ENCODE peak calls at places on chromosomes 5 and 9, in eight cellular contexts. One of them, this sample, is unnamed.

GRCh38 chr9:95349109-95350038 is 31.9 kb upstream of the FANCC start:
- DNase-seq in glutamatergic neuron: peak
- DNase-seq in WERI-Rb-1: no peak
- DNase-seq in WTC11: peak
- DNase-seq in IMR-90: no peak
- DNase-seq in cardiac fibroblast: no peak
- DNase-seq in AG10803: no peak
- DNase-seq in upper lobe of right lung: no peak
- DNase-seq in this sample: no peak

GRCh38 chr5:175163586-175164275 is 280.3 kb downstream of the DRD1 start:
- DNase-seq in IMR-90: no peak
- DNase-seq in WTC11: no peak
- DNase-seq in AG10803: no peak
- DNase-seq in glutamatergic neuron: no peak
- DNase-seq in WERI-Rb-1: no peak
- DNase-seq in cardiac fibroblast: no peak
- DNase-seq in upper lobe of right lung: no peak
- DNase-seq in this sample: no peak

GRCh38 chr5:144634138-144634537 is 463.5 kb downstream of the KCTD16 start:
- DNase-seq in glutamatergic neuron: no peak
- DNase-seq in cardiac fibroblast: no peak
- DNase-seq in upper lobe of right lung: no peak
- DNase-seq in WTC11: no peak
- DNase-seq in WERI-Rb-1: no peak
- DNase-seq in AG10803: no peak
- DNase-seq in IMR-90: no peak
- DNase-seq in this sample: no peak

GRCh38 chr9:34400275-34400674 is 23.6 kb upstream of the MYORG start:
- DNase-seq in IMR-90: no peak
- DNase-seq in glutamatergic neuron: no peak
- DNase-seq in AG10803: no peak
- DNase-seq in WERI-Rb-1: no peak
- DNase-seq in cardiac fibroblast: no peak
- DNase-seq in upper lobe of right lung: no peak
- DNase-seq in WTC11: peak
- DNase-seq in this sample: no peak

GRCh38 chr5:109407913-109408312 is 1.9 kb downstream of the PJA2 start:
- DNase-seq in cardiac fibroblast: no peak
- DNase-seq in upper lobe of right lung: no peak
- DNase-seq in WTC11: no peak
- DNase-seq in AG10803: no peak
- DNase-seq in WERI-Rb-1: no peak
- DNase-seq in IMR-90: no peak
- DNase-seq in glutamatergic neuron: no peak
- DNase-seq in this sample: no peak

GRCh38 chr5:117262607-117263131 is 688.0 kb upstream of the SEMA6A start:
- DNase-seq in WTC11: no peak
- DNase-seq in glutamatergic neuron: peak
- DNase-seq in WERI-Rb-1: no peak
- DNase-seq in cardiac fibroblast: no peak
- DNase-seq in upper lobe of right lung: no peak
- DNase-seq in AG10803: no peak
- DNase-seq in IMR-90: no peak
- DNase-seq in this sample: no peak

GRCh38 chr5:175471628-175472027 is 6.7 kb upstream of the SFXN1 start:
- DNase-seq in AG10803: no peak
- DNase-seq in cardiac fibroblast: no peak
- DNase-seq in glutamatergic neuron: no peak
- DNase-seq in upper lobe of right lung: no peak
- DNase-seq in IMR-90: no peak
- DNase-seq in WTC11: no peak
- DNase-seq in WERI-Rb-1: no peak
- DNase-seq in this sample: no peak

GRCh38 chr5:110031402-110032140 is 341.8 kb downstream of the MAN2A1 start:
- DNase-seq in glutamatergic neuron: no peak
- DNase-seq in AG10803: no peak
- DNase-seq in upper lobe of right lung: no peak
- DNase-seq in cardiac fibroblast: no peak
- DNase-seq in IMR-90: no peak
- DNase-seq in WTC11: no peak
- DNase-seq in WERI-Rb-1: no peak
- DNase-seq in this sample: no peak

GRCh38 chr9:16671591-16672137 is 198.8 kb downstream of the BNC2 start:
- DNase-seq in cardiac fibroblast: peak
- DNase-seq in WERI-Rb-1: no peak
- DNase-seq in AG10803: peak
- DNase-seq in WTC11: no peak
- DNase-seq in upper lobe of right lung: no peak
- DNase-seq in glutamatergic neuron: no peak
- DNase-seq in IMR-90: peak
- DNase-seq in this sample: no peak

GRCh38 chr9:91810286-91810905 is 139.6 kb downstream of the ROR2 start:
- DNase-seq in cardiac fibroblast: no peak
- DNase-seq in IMR-90: no peak
- DNase-seq in glutamatergic neuron: no peak
- DNase-seq in upper lobe of right lung: no peak
- DNase-seq in WERI-Rb-1: peak
- DNase-seq in AG10803: no peak
- DNase-seq in WTC11: no peak
- DNase-seq in this sample: no peak

GRCh38 chr5:42991477-42992034 is 48.6 kb downstream of the ANXA2R start:
- DNase-seq in AG10803: no peak
- DNase-seq in glutamatergic neuron: no peak
- DNase-seq in IMR-90: peak
- DNase-seq in cardiac fibroblast: no peak
- DNase-seq in upper lobe of right lung: no peak
- DNase-seq in WERI-Rb-1: no peak
- DNase-seq in WTC11: peak
- DNase-seq in this sample: no peak

GRCh38 chr5:39569857-39570256 is 145.1 kb upstream of the DAB2 start:
- DNase-seq in WERI-Rb-1: no peak
- DNase-seq in cardiac fibroblast: no peak
- DNase-seq in AG10803: no peak
- DNase-seq in IMR-90: no peak
- DNase-seq in upper lobe of right lung: no peak
- DNase-seq in glutamatergic neuron: no peak
- DNase-seq in WTC11: no peak
- DNase-seq in this sample: no peak

GRCh38 chr5:52989781-52990530 is 804 bp downstream of the ITGA2 start:
- DNase-seq in AG10803: peak
- DNase-seq in IMR-90: peak
- DNase-seq in cardiac fibroblast: peak
- DNase-seq in WTC11: peak
- DNase-seq in upper lobe of right lung: peak
- DNase-seq in WERI-Rb-1: peak
- DNase-seq in glutamatergic neuron: peak
- DNase-seq in this sample: no peak

GRCh38 chr5:141880961-141881801 is 3.0 kb upstream of the PCDH1 start:
- DNase-seq in WERI-Rb-1: no peak
- DNase-seq in AG10803: no peak
- DNase-seq in WTC11: no peak
- DNase-seq in upper lobe of right lung: no peak
- DNase-seq in IMR-90: no peak
- DNase-seq in glutamatergic neuron: no peak
- DNase-seq in cardiac fibroblast: no peak
- DNase-seq in this sample: no peak

GRCh38 chr9:95018099-95018927 is 291.8 kb downstream of the AOPEP start:
- DNase-seq in upper lobe of right lung: peak
- DNase-seq in glutamatergic neuron: no peak
- DNase-seq in WTC11: no peak
- DNase-seq in IMR-90: peak
- DNase-seq in WERI-Rb-1: no peak
- DNase-seq in cardiac fibroblast: peak
- DNase-seq in AG10803: peak
- DNase-seq in this sample: no peak

GRCh38 chr9:111805841-111806241 is 11.1 kb upstream of the SHOC1 start:
- DNase-seq in IMR-90: peak
- DNase-seq in upper lobe of right lung: no peak
- DNase-seq in AG10803: peak
- DNase-seq in WERI-Rb-1: no peak
- DNase-seq in cardiac fibroblast: peak
- DNase-seq in WTC11: no peak
- DNase-seq in glutamatergic neuron: no peak
- DNase-seq in this sample: no peak

GRCh38 chr5:14204785-14205321 is 61.7 kb downstream of the TRIO start:
- DNase-seq in IMR-90: peak
- DNase-seq in WERI-Rb-1: no peak
- DNase-seq in cardiac fibroblast: peak
- DNase-seq in glutamatergic neuron: no peak
- DNase-seq in WTC11: no peak
- DNase-seq in AG10803: peak
- DNase-seq in upper lobe of right lung: peak
- DNase-seq in this sample: no peak

GRCh38 chr9:89414670-89415069 is 83.2 kb downstream of the SEMA4D start:
- DNase-seq in AG10803: no peak
- DNase-seq in glutamatergic neuron: no peak
- DNase-seq in WERI-Rb-1: no peak
- DNase-seq in cardiac fibroblast: no peak
- DNase-seq in WTC11: no peak
- DNase-seq in IMR-90: no peak
- DNase-seq in upper lobe of right lung: no peak
- DNase-seq in this sample: no peak

GRCh38 chr9:99737649-99738048 is 84.0 kb upstream of the NR4A3 start:
- DNase-seq in WERI-Rb-1: no peak
- DNase-seq in AG10803: no peak
- DNase-seq in cardiac fibroblast: no peak
- DNase-seq in upper lobe of right lung: no peak
- DNase-seq in IMR-90: no peak
- DNase-seq in glutamatergic neuron: no peak
- DNase-seq in WTC11: no peak
- DNase-seq in this sample: no peak

GRCh38 chr9:99731950-99732349 is 89.7 kb upstream of the NR4A3 start:
- DNase-seq in WERI-Rb-1: no peak
- DNase-seq in IMR-90: no peak
- DNase-seq in glutamatergic neuron: no peak
- DNase-seq in upper lobe of right lung: no peak
- DNase-seq in AG10803: no peak
- DNase-seq in cardiac fibroblast: no peak
- DNase-seq in WTC11: no peak
- DNase-seq in this sample: no peak

GRCh38 chr9:99732715-99733114 is 89.0 kb upstream of the NR4A3 start:
- DNase-seq in upper lobe of right lung: no peak
- DNase-seq in cardiac fibroblast: peak
- DNase-seq in IMR-90: no peak
- DNase-seq in WTC11: no peak
- DNase-seq in WERI-Rb-1: no peak
- DNase-seq in AG10803: peak
- DNase-seq in glutamatergic neuron: no peak
- DNase-seq in this sample: no peak

DNA sequence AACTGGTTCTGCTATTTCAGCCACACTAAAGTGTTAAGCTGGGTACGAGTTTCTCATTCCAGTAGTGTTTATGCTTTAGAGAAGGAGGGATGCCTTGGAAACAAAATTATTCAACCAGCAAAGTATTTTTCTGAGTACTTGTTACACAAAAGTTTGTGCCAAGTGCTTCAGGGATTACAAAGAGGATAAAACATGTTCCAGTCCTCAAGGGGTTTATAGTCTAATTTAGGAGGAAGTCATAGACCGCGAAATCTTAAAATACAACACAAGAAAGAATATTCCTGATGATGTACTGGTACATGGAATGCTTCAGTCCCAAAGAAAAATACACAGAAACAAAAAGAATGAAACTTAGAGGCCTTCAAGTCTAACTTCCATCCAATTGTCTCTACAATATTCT is 85.4 kb upstream of the NR4A3 start:
- DNase-seq in WERI-Rb-1: no peak
- DNase-seq in cardiac fibroblast: no peak
- DNase-seq in upper lobe of right lung: no peak
- DNase-seq in IMR-90: peak
- DNase-seq in AG10803: peak
- DNase-seq in glutamatergic neuron: no peak
- DNase-seq in WTC11: no peak
- DNase-seq in this sample: no peak
- TF ChIP-seq CTCF in WERI-Rb-1: no peak
- TF ChIP-seq CTCF in cardiac fibroblast: no peak
- TF ChIP-seq CTCF in upper lobe of right lung: no peak
- TF ChIP-seq CTCF in IMR-90: no peak
- TF ChIP-seq CTCF in AG10803: no peak
- TF ChIP-seq CTCF in glutamatergic neuron: no peak
- TF ChIP-seq CTCF in WTC11: no peak
- TF ChIP-seq CTCF in this sample: no peak

GRCh38 chr9:120612218-120612617 is 32.3 kb upstream of the CDK5RAP2 start:
- DNase-seq in IMR-90: peak
- DNase-seq in glutamatergic neuron: no peak
- DNase-seq in AG10803: no peak
- DNase-seq in WERI-Rb-1: no peak
- DNase-seq in WTC11: no peak
- DNase-seq in upper lobe of right lung: no peak
- DNase-seq in cardiac fibroblast: peak
- DNase-seq in this sample: no peak
- TF ChIP-seq CTCF in IMR-90: peak
- TF ChIP-seq CTCF in glutamatergic neuron: no peak
- TF ChIP-seq CTCF in AG10803: peak
- TF ChIP-seq CTCF in WERI-Rb-1: peak
- TF ChIP-seq CTCF in WTC11: no peak
- TF ChIP-seq CTCF in upper lobe of right lung: no peak
- TF ChIP-seq CTCF in cardiac fibroblast: no peak
- TF ChIP-seq CTCF in this sample: no peak

GRCh38 chr9:105475302-105475701 is 27.5 kb downstream of the FSD1L start:
- DNase-seq in cardiac fibroblast: peak
- DNase-seq in AG10803: peak
- DNase-seq in upper lobe of right lung: no peak
- DNase-seq in WERI-Rb-1: no peak
- DNase-seq in glutamatergic neuron: no peak
- DNase-seq in WTC11: no peak
- DNase-seq in IMR-90: peak
- DNase-seq in this sample: no peak
- TF ChIP-seq CTCF in cardiac fibroblast: peak
- TF ChIP-seq CTCF in AG10803: peak
- TF ChIP-seq CTCF in upper lobe of right lung: peak
- TF ChIP-seq CTCF in WERI-Rb-1: peak
- TF ChIP-seq CTCF in glutamatergic neuron: peak
- TF ChIP-seq CTCF in WTC11: no peak
- TF ChIP-seq CTCF in IMR-90: peak
- TF ChIP-seq CTCF in this sample: no peak

DNA sequence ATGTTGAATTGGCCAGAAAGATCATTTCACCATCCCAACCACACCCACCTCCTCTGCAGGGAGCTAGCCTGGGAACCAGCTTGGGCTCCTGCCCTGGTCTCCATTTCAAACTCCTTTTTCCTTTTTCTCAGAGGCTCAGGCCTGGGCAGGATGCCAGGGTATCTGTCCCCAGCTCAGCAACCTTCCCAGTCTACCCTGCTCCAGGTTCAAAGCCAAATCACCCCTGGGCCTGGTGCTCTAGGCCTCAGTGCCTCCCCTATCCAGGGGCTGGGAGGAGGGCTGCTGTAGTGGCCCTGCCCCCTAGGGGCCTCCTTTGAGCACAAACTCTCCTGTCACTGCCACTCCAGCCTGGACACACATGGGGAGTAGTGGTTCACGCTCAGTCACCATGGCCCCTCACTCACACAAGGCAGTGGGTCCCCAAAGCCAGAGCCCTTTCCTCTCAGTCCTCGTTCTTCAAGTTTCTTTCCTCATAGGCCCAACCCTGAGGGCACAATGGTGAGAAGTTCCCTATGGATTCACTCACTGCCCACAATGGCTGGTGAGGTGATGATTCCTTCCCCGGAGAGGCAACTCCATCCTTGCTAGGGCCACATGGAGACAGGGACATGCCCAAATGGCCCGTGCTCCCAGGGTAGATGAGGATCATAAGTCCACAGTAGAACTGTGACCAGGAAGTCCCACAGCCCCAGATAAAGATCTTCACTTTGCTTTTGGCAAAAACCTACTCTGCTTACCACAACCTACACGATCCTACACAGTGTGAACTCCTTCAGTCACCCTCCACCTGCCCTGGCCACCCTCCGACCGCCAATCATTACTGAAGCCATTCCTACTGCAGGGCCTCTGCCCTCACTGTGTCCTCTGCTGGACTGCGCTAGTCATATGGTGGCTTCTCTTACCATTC is 1.6 kb upstream of the ST6GALNAC4 start:
- DNase-seq in AG10803: peak
- DNase-seq in WTC11: peak
- DNase-seq in IMR-90: no peak
- DNase-seq in glutamatergic neuron: no peak
- DNase-seq in upper lobe of right lung: no peak
- DNase-seq in cardiac fibroblast: peak
- DNase-seq in WERI-Rb-1: peak
- DNase-seq in this sample: no peak
- TF ChIP-seq CTCF in AG10803: peak
- TF ChIP-seq CTCF in WTC11: no peak
- TF ChIP-seq CTCF in IMR-90: peak
- TF ChIP-seq CTCF in glutamatergic neuron: no peak
- TF ChIP-seq CTCF in upper lobe of right lung: no peak
- TF ChIP-seq CTCF in cardiac fibroblast: no peak
- TF ChIP-seq CTCF in WERI-Rb-1: peak
- TF ChIP-seq CTCF in this sample: no peak